ENCODE peak calls at places on chromosomes 13 and 19, in ten cellular contexts. M is endothelial cell; W is HFF-Myc; Y is CD8-positive, alpha-beta T cell; Z is SK-N-SH; I is Calu3; O is progenitor cell of endocrine pancreas; N is epithelial cell of esophagus; U is upper lobe of right lung; A is fibroblast of pulmonary artery. F is an unnamed sample.
A peak's percentile ranks its signal among the peaks of the same experiment; 100 is the strongest.

GRCh38 chr13:113764793-113765190 is 5.8 kb downstream of the TMEM255B start:
- DNase-seq in O (no peak), M (no peak), A (no peak), Z (no peak), N (no peak), U (peak; percentile 55), W (no peak), I (no peak), Y (no peak), F (no peak)

GRCh38 chr19:13208131-13208963 is 58.1 kb downstream of the IER2 start:
- DNase-seq in Z (no peak), I (no peak), N (no peak), W (peak; percentile 60), M (no peak), U (peak; percentile 73), A (peak; percentile 83), Y (peak; percentile 13), O (no peak), F (peak; percentile 31)

GRCh38 chr13:109400192-109400591 is 386.2 kb downstream of the IRS2 start:
- DNase-seq in O (no peak), N (no peak), I (no peak), U (peak; percentile 72), A (peak; percentile 18), Y (no peak), M (peak; percentile 33), Z (no peak), W (no peak), F (no peak)

GRCh38 chr19:17086129-17086528 is 10.6 kb downstream of the MYO9B start:
- DNase-seq in Y (no peak), A (no peak), I (no peak), W (no peak), Z (no peak), U (no peak), O (no peak), N (no peak), M (no peak), F (no peak)

GRCh38 chr13:49985129-49985528 is 11.7 kb upstream of the TRIM13 start:
- DNase-seq in N (no peak), M (no peak), W (no peak), Y (no peak), I (no peak), A (no peak), Z (no peak), O (no peak), U (no peak), F (no peak)

GRCh38 chr19:47231215-47232054 is 436 bp upstream of the BBC3 start:
- DNase-seq in M (peak; percentile 86), Y (peak; percentile 80), A (peak; percentile 85), N (peak; percentile 87), W (peak; percentile 66), U (peak; percentile 97), Z (peak; percentile 94), O (peak; percentile 78), I (peak; percentile 95), F (peak; percentile 93)

GRCh38 chr19:58059003-58059671 is at the start of gene ZNF135:
- DNase-seq in I (no peak), N (peak; percentile 75), O (peak; percentile 73), M (peak; percentile 42), W (no peak), Z (peak; percentile 90), Y (peak; percentile 32), U (peak; percentile 83), A (peak; percentile 77), F (peak; percentile 81)

GRCh38 chr13:47126432-47126831 is 229.6 kb upstream of the HTR2A start:
- DNase-seq in O (no peak), I (no peak), N (peak; percentile 7), A (peak; percentile 41), M (no peak), W (no peak), Y (no peak), Z (no peak), U (no peak), F (no peak)

GRCh38 chr13:90709329-90709728 is 638.2 kb upstream of the MIR17HG start:
- DNase-seq in I (no peak), O (no peak), N (no peak), A (no peak), M (no peak), Y (no peak), U (no peak), Z (no peak), W (no peak), F (no peak)

GRCh38 chr19:47695533-47696262 is 17.5 kb upstream of the EHD2 start:
- DNase-seq in O (no peak), A (no peak), M (no peak), Z (no peak), W (no peak), Y (no peak), I (no peak), U (no peak), N (no peak), F (no peak)

GRCh38 chr19:33048806-33049676 is 15.6 kb downstream of the RHPN2 start:
- DNase-seq in U (no peak), W (no peak), M (no peak), O (no peak), Y (no peak), Z (no peak), N (peak; percentile 52), A (peak; percentile 65), I (peak; percentile 50), F (no peak)

GRCh38 chr13:27696731-27697130 is 75.0 kb downstream of the POLR1D start:
- DNase-seq in I (no peak), Z (no peak), Y (no peak), N (no peak), M (no peak), U (no peak), O (no peak), A (no peak), W (no peak), F (no peak)

GRCh38 chr13:107743523-107743922 is 471.8 kb downstream of the LIG4 start:
- DNase-seq in M (no peak), N (no peak), Y (no peak), O (no peak), U (no peak), I (no peak), W (no peak), A (no peak), Z (no peak), F (no peak)

GRCh38 chr13:107743100-107743499 is 472.2 kb downstream of the LIG4 start:
- DNase-seq in N (no peak), W (no peak), I (no peak), M (no peak), Z (no peak), U (no peak), Y (no peak), O (no peak), A (no peak), F (no peak)

GRCh38 chr13:107743983-107744382 is 471.4 kb downstream of the LIG4 start:
- DNase-seq in N (no peak), Y (no peak), W (no peak), Z (no peak), A (peak; percentile 26), I (no peak), M (no peak), O (no peak), U (no peak), F (no peak)

GRCh38 chr13:107742544-107742943 is 472.8 kb downstream of the LIG4 start:
- DNase-seq in O (no peak), A (no peak), I (no peak), Y (no peak), U (no peak), Z (no peak), W (no peak), M (no peak), N (no peak), F (no peak)
- TF ChIP-seq CTCF in O (no peak), A (no peak), I (no peak), Y (no peak), U (no peak), Z (peak; percentile 35), W (no peak), M (no peak), N (no peak), F (no peak)

DNA sequence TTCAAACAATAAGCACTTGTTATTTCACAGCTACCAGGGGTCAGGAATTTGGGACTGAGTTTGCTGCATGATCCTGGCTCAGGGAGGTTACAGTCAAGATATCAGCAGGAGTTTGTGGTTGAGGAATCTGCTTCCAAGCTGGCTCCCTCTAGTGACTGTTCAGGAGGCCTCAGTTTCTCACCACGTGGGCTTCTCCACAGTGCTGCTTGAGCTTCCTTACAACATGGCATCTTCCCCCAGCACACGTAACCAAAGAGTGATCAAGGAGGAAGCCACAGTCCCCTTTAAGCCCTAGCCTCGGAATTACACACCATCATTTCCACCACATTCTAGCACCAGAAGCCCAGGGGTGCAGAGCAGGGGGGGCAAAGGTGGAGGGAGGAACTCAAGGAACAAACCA is 28.8 kb downstream of the CELF5 start:
- DNase-seq in M (no peak), O (no peak), U (no peak), W (no peak), A (no peak), Y (no peak), N (no peak), Z (no peak), I (no peak), F (no peak)
- TF ChIP-seq CTCF in M (no peak), O (no peak), U (no peak), W (no peak), A (no peak), Y (no peak), N (no peak), Z (no peak), I (no peak), F (no peak)

GRCh38 chr19:29248332-29248844 is 35.4 kb upstream of the UQCRFS1 start:
- DNase-seq in N (no peak), U (no peak), O (no peak), I (no peak), M (no peak), W (no peak), Y (no peak), Z (no peak), A (no peak), F (no peak)
- TF ChIP-seq CTCF in N (no peak), U (no peak), O (no peak), I (no peak), M (no peak), W (no peak), Y (no peak), Z (no peak), A (no peak), F (no peak)

GRCh38 chr19:20479483-20479882 is 86.1 kb downstream of the ZNF737 start:
- DNase-seq in I (no peak), A (no peak), U (no peak), M (no peak), O (no peak), W (no peak), N (no peak), Y (no peak), Z (no peak), F (no peak)

GRCh38 chr19:20482721-20483120 is 82.9 kb downstream of the ZNF737 start:
- DNase-seq in M (no peak), O (no peak), Y (no peak), W (no peak), N (no peak), Z (no peak), A (no peak), U (no peak), I (no peak), F (no peak)

GRCh38 chr19:20478936-20479335 is 86.6 kb downstream of the ZNF737 start:
- DNase-seq in A (no peak), O (no peak), Y (no peak), W (no peak), N (no peak), I (no peak), Z (no peak), M (no peak), U (no peak), F (no peak)
- TF ChIP-seq CTCF in A (no peak), O (no peak), Y (no peak), W (no peak), N (no peak), I (no peak), Z (no peak), M (no peak), U (no peak), F (no peak)